ENCODE peak calls at places on chromosomes 2 and 18, in eight cellular contexts. U is prostate gland, J is A549, Z is Calu3, E is RWPE2, B is pancreas, G is AG10803, D is neural crest cell. R is an unnamed sample.

GRCh38 chr18:74457743-74458465 is 796 bp upstream of the DIPK1C start:
- DNase-seq in B (no peak), D (no peak), J (no peak), E (no peak), U (no peak), G (no peak), Z (no peak), R (no peak)

GRCh38 chr2:26469092-26469710 is 8.7 kb downstream of the OTOF start:
- DNase-seq in J (peak), B (no peak), G (peak), D (peak), Z (peak), E (no peak), U (no peak), R (peak)

GRCh38 chr2:24822049-24822706 is 29.0 kb downstream of the CENPO start:
- DNase-seq in J (no peak), D (no peak), U (no peak), G (no peak), E (no peak), Z (no peak), B (no peak), R (no peak)

GRCh38 chr2:207895236-207895860 is 125.6 kb upstream of the FZD5 start:
- DNase-seq in G (no peak), Z (no peak), D (no peak), U (peak), B (no peak), E (no peak), J (no peak), R (no peak)

GRCh38 chr2:126513033-126513432 is 142.9 kb upstream of the GYPC start:
- DNase-seq in Z (no peak), E (no peak), U (no peak), B (no peak), G (no peak), D (no peak), J (no peak), R (no peak)

GRCh38 chr18:5868218-5868904 is 27.0 kb downstream of the TMEM200C start:
- DNase-seq in J (peak), D (peak), B (no peak), G (peak), E (no peak), U (peak), Z (peak), R (peak)

GRCh38 chr2:8413589-8414135 is 268.2 kb upstream of the ID2 start:
- DNase-seq in Z (no peak), E (no peak), U (peak), D (no peak), J (peak), B (no peak), G (no peak), R (no peak)

GRCh38 chr18:25349926-25350560 is 1.9 kb downstream of the ZNF521 start:
- DNase-seq in E (no peak), J (no peak), B (peak), U (no peak), Z (no peak), G (peak), D (peak), R (no peak)

GRCh38 chr2:21772624-21773023 is 648.9 kb downstream of the TDRD15 start:
- DNase-seq in U (no peak), D (no peak), G (no peak), B (no peak), E (no peak), Z (no peak), J (no peak), R (no peak)

GRCh38 chr18:13572721-13573120 is 153.6 kb downstream of the FAM210A start:
- DNase-seq in U (no peak), B (no peak), D (no peak), G (no peak), E (no peak), J (no peak), Z (no peak), R (no peak)

GRCh38 chr2:71807969-71808451 is 339.7 kb downstream of the CYP26B1 start:
- DNase-seq in Z (no peak), U (no peak), B (no peak), J (no peak), G (peak), E (no peak), D (no peak), R (no peak)

GRCh38 chr18:80127635-80128034 is 18.6 kb downstream of the ADNP2 start:
- DNase-seq in U (no peak), G (no peak), E (no peak), J (no peak), Z (no peak), B (no peak), D (no peak), R (no peak)

GRCh38 chr18:67672142-67672541 is 155.6 kb upstream of the DSEL start:
- DNase-seq in B (no peak), E (no peak), U (no peak), D (no peak), J (no peak), G (peak), Z (no peak), R (no peak)

GRCh38 chr18:49762191-49763077 is 50.9 kb downstream of the ACAA2 start:
- DNase-seq in G (no peak), E (no peak), J (no peak), Z (no peak), D (no peak), B (no peak), U (no peak), R (no peak)

GRCh38 chr2:216793386-216793785 is 66.5 kb downstream of the TNP1 start:
- DNase-seq in E (no peak), Z (no peak), G (peak), J (no peak), U (no peak), B (no peak), D (no peak), R (no peak)

GRCh38 chr2:11710210-11710609 is 36.2 kb upstream of the LPIN1 start:
- DNase-seq in D (no peak), Z (peak), B (no peak), E (no peak), U (no peak), G (peak), J (peak), R (no peak)

GRCh38 chr18:45617284-45617683 is 2.0 kb downstream of the SLC14A2 start:
- DNase-seq in B (no peak), J (peak), E (peak), U (peak), D (no peak), G (peak), Z (peak), R (no peak)

GRCh38 chr2:239917128-239917956 is 107.8 kb downstream of the NDUFA10 start:
- DNase-seq in J (peak), G (no peak), U (no peak), B (no peak), D (no peak), Z (no peak), E (no peak), R (no peak)

GRCh38 chr2:179272406-179273192 is 8.0 kb upstream of the SESTD1 start:
- DNase-seq in E (no peak), J (peak), B (no peak), D (no peak), U (no peak), Z (no peak), G (peak), R (no peak)

GRCh38 chr2:119996148-119996547 is 16.7 kb upstream of the EPB41L5 start:
- DNase-seq in Z (no peak), J (no peak), G (peak), B (no peak), E (no peak), U (no peak), D (no peak), R (no peak)

GRCh38 chr2:111919794-111920608 is 21.6 kb downstream of the MERTK start:
- DNase-seq in E (no peak), G (no peak), D (no peak), U (no peak), J (no peak), B (peak), Z (peak), R (no peak)

GRCh38 chr18:22848618-22849017 is 84.5 kb upstream of the RBBP8 start:
- DNase-seq in B (no peak), D (no peak), Z (no peak), G (peak), U (peak), E (no peak), J (no peak), R (no peak)

GRCh38 chr2:219245148-219245898 is at the start of the genes GLB1L and STK16:
- DNase-seq in U (peak), B (peak), D (peak), E (peak), Z (peak), J (peak), G (peak), R (peak)

GRCh38 chr2:68512352-68512751 is 45.0 kb downstream of the APLF start:
- DNase-seq in B (no peak), U (no peak), J (no peak), D (no peak), G (no peak), E (no peak), Z (no peak), R (no peak)

GRCh38 chr18:76791642-76792041 is 30.7 kb upstream of the ZNF236 start:
- DNase-seq in Z (no peak), U (no peak), B (no peak), E (no peak), G (no peak), D (no peak), J (peak), R (no peak)

GRCh38 chr2:33207336-33207735 is 260.6 kb downstream of the LTBP1 start:
- DNase-seq in U (no peak), E (no peak), B (no peak), D (no peak), J (no peak), G (peak), Z (no peak), R (no peak)

GRCh38 chr2:174445248-174445647 is 41.6 kb downstream of the GPR155 start:
- DNase-seq in D (no peak), Z (no peak), U (no peak), G (peak), J (no peak), E (no peak), B (no peak), R (no peak)

GRCh38 chr2:109497447-109497846 is 116.3 kb downstream of the SEPTIN10 start:
- DNase-seq in U (no peak), G (peak), D (no peak), J (no peak), Z (no peak), E (no peak), B (no peak), R (no peak)

GRCh38 chr2:23668756-23669304 is 258.1 kb downstream of the ATAD2B start:
- DNase-seq in Z (no peak), D (no peak), G (no peak), B (peak), E (no peak), J (no peak), U (no peak), R (no peak)

GRCh38 chr2:143698350-143698749 is 569.1 kb downstream of the ARHGAP15 start:
- DNase-seq in U (no peak), B (no peak), D (no peak), G (no peak), Z (no peak), J (no peak), E (no peak), R (no peak)
- TF ChIP-seq CTCF in U (no peak), B (no peak), D (no peak), G (no peak), Z (no peak), J (no peak), E (no peak), R (no peak)

DNA sequence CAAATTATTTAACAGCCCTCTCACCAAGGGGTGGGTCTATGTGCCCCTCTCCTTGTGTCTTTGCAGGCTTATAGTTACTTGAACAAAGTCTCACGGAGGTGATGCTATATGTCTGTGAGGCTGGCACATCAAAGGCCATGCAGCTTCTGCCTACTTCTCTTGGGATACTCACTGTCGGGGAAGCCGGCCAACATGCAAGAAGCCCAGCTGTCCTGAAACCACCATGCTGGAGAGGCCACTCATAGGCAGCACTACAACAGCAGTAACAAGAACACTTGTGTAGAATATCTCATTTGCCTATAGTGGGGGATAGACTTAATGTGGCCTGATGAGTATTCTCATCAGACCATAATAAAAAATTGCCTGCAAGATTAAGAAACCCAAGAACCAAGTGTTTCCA is 233.7 kb upstream of the NCKAP5 start:
- DNase-seq in E (no peak), B (no peak), G (no peak), Z (no peak), U (no peak), J (no peak), D (no peak), R (no peak)
- TF ChIP-seq CTCF in E (no peak), B (no peak), G (no peak), Z (no peak), U (no peak), J (no peak), D (no peak), R (no peak)

GRCh38 chr2:176679306-176679705 is 410.1 kb downstream of the MTX2 start:
- DNase-seq in D (no peak), Z (no peak), J (no peak), G (no peak), B (no peak), U (no peak), E (no peak), R (no peak)
- TF ChIP-seq CTCF in D (peak), Z (no peak), J (no peak), G (no peak), B (no peak), U (no peak), E (no peak), R (no peak)

DNA sequence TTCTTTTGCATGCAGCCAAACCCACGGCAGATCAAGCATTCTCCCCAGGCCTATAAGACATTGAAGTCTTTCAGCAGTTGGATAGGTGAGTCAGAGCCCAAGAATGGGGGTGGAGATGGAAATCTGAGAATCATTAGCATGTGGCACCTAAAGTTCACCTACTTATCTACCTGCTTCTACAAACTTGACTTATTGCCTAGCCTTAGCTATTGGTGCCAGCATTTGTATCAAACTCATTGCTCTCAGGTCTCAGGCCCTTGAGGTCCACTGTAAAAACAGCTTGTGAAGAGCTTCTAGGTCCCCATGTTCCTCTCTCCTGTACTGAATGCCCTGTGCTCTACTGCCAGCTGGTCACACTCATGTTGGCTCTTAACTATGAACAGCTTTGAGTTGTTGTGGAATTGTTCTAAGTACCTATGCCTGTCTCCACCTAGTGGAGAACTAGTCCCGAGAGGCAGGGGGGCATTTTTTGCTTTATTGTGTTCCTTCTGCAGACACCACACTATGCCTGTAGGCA is 278.4 kb upstream of the SPRED2 start:
- DNase-seq in E (no peak), B (no peak), D (no peak), J (peak), U (no peak), Z (peak), G (peak), R (no peak)
- TF ChIP-seq CTCF in E (peak), B (no peak), D (peak), J (peak), U (no peak), Z (peak), G (peak), R (peak)

DNA sequence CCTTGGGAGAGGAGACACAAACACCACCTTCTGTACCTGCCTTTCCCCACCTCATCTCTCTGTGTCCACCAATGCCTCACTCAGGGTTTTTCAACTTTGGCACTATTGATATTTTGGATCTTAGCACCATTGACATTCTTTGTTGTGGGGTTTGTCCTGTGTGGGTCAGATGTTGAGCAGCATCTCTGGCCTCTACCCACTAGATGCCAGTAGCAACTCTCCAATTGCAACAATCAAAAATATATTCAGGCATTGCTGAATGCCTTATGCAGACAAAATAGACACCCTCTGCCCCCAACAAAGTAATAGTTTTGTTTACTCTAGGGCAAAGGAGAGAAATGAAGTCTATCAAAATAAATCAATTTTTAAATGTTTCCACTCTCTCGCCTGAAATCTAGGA is 1384.3 kb upstream of the NXPH2 start:
- DNase-seq in Z (no peak), E (no peak), D (no peak), U (no peak), G (no peak), J (no peak), B (no peak), R (no peak)
- TF ChIP-seq CTCF in Z (no peak), E (peak), D (no peak), U (no peak), G (no peak), J (no peak), B (no peak), R (no peak)

GRCh38 chr18:35026407-35027061 is 14.7 kb upstream of the MAPRE2 start:
- DNase-seq in D (no peak), Z (no peak), B (no peak), J (no peak), E (no peak), U (no peak), G (no peak), R (no peak)
- TF ChIP-seq CTCF in D (no peak), Z (no peak), B (no peak), J (no peak), E (no peak), U (peak), G (no peak), R (peak)

DNA sequence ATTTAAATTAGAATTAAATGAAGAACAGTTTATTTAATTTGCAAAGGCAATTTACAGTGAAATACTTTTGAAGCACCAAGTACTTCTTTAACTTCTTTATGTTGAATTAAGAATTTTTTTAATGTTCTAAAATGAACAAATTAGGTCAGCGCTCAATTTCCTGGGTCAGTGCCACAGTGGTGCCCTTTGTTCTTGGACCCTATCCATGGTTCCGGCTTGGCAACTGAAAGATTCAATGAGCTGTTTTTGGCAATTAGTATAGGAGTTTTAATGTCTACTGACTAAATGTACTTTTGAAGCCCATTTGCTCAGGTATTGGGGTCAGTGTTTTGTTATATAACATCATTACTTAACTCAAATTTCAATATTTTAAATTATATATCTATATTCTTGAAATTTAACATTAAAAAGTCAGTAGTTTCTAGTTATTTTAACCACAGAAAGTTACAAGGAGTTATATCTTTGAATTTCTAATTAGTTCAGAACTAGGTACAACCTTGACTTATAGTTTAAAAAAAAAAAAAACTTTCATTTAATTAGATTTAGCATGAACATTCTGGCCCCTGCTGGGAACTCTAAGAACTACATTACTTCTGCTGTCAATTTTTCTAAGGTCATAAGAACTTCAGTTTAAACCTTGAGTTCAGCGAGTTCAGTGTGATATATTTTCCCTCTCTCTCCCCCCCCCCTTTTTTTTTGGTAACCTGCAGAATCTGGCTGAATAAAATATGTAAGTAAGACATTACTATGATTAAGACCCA is 7.6 kb upstream of the MSTN start:
- DNase-seq in B (no peak), U (peak), Z (peak), J (peak), D (peak), E (no peak), G (peak), R (peak)
- TF ChIP-seq CTCF in B (peak), U (peak), Z (peak), J (peak), D (peak), E (peak), G (peak), R (peak)

GRCh38 chr2:38487852-38488251 is 110.8 kb upstream of the ATL2 start:
- DNase-seq in G (no peak), J (no peak), U (no peak), D (no peak), E (no peak), B (no peak), Z (no peak), R (no peak)
- TF ChIP-seq CTCF in G (no peak), J (no peak), U (no peak), D (no peak), E (no peak), B (no peak), Z (no peak), R (no peak)

GRCh38 chr2:55617160-55618024 is at the start of gene PPP4R3B:
- DNase-seq in J (peak), E (peak), B (peak), Z (peak), G (peak), D (peak), U (peak), R (peak)
- TF ChIP-seq CTCF in J (no peak), E (peak), B (peak), Z (no peak), G (peak), D (peak), U (peak), R (peak)

R was measured in GM10248.